ENCODE peak calls at places on chromosome 5, in eight cellular contexts. O is AG10803, E is colonic mucosa, A is right atrium auricular region, H is left ventricle myocardium inferior, M is GM06990, Z is sigmoid colon, V is tibial artery. I is an unnamed sample.

GRCh38 chr5:172007153-172007794 is 836 bp upstream of the FBXW11 start:
- DNase-seq in Z (no peak), H (no peak), O (no peak), V (no peak), M (no peak), E (peak), A (no peak), I (no peak)

GRCh38 chr5:158117467-158118165 is 258.7 kb upstream of the CLINT1 start:
- DNase-seq in H (no peak), Z (no peak), A (no peak), M (no peak), V (no peak), O (peak), E (no peak), I (no peak)

GRCh38 chr5:43425965-43426364 is 13.8 kb upstream of the CCL28 start:
- DNase-seq in A (no peak), O (peak), Z (no peak), V (peak), M (no peak), E (no peak), H (no peak), I (no peak)

GRCh38 chr5:14216902-14217301 is 73.8 kb downstream of the TRIO start:
- DNase-seq in Z (no peak), V (no peak), M (no peak), E (no peak), H (no peak), A (no peak), O (no peak), I (no peak)

GRCh38 chr5:171162602-171163001 is 146.4 kb upstream of the TLX3 start:
- DNase-seq in H (no peak), M (no peak), V (no peak), A (no peak), Z (no peak), O (no peak), E (no peak), I (no peak)

GRCh38 chr5:23013395-23013994 is 160.4 kb upstream of the CDH12 start:
- DNase-seq in H (no peak), Z (no peak), V (no peak), M (no peak), A (no peak), O (no peak), E (no peak), I (no peak)

GRCh38 chr5:30894811-30895210 is 298.7 kb upstream of the CDH6 start:
- DNase-seq in E (no peak), H (no peak), O (no peak), Z (no peak), M (no peak), A (no peak), V (no peak), I (no peak)

GRCh38 chr5:83562207-83562606 is 90.7 kb downstream of the VCAN start:
- DNase-seq in E (no peak), V (no peak), M (no peak), Z (no peak), O (no peak), A (no peak), H (no peak), I (no peak)

GRCh38 chr5:66157046-66157445 is 12.9 kb downstream of the SREK1 start:
- DNase-seq in A (no peak), E (no peak), M (no peak), O (no peak), V (no peak), Z (no peak), H (no peak), I (no peak)

GRCh38 chr5:76180817-76181805 is 97.9 kb downstream of the SV2C start:
- DNase-seq in M (peak), A (no peak), H (no peak), Z (no peak), O (no peak), V (no peak), E (peak), I (no peak)

GRCh38 chr5:19179561-19179960 is 808.4 kb downstream of the CDH18 start:
- DNase-seq in V (no peak), A (no peak), Z (no peak), H (no peak), E (no peak), O (no peak), M (no peak), I (no peak)

GRCh38 chr5:58711965-58712364 is 129.1 kb downstream of the RAB3C start:
- DNase-seq in A (no peak), E (no peak), O (no peak), H (no peak), Z (no peak), M (no peak), V (no peak), I (no peak)

GRCh38 chr5:102651466-102651865 is 103.6 kb upstream of the PAM start:
- DNase-seq in M (no peak), H (no peak), E (no peak), A (no peak), Z (no peak), O (no peak), V (no peak), I (no peak)

GRCh38 chr5:79511945-79512493 is 1.9 kb downstream of the HOMER1 start:
- DNase-seq in O (no peak), V (no peak), A (no peak), E (no peak), M (no peak), H (no peak), Z (no peak), I (no peak)

GRCh38 chr5:61965074-61965473 is 340.9 kb upstream of the KIF2A start:
- DNase-seq in A (no peak), H (no peak), M (no peak), Z (no peak), E (no peak), O (peak), V (no peak), I (no peak)

GRCh38 chr5:54646285-54647101 is 128.9 kb downstream of the SNX18 start:
- DNase-seq in M (peak), E (peak), H (peak), Z (peak), V (peak), A (peak), O (peak), I (peak)

GRCh38 chr5:16897284-16897704 is 38.8 kb downstream of the MYO10 start:
- DNase-seq in E (no peak), O (peak), A (no peak), Z (no peak), H (no peak), V (no peak), M (no peak), I (no peak)

GRCh38 chr5:76325326-76325725 is 77.8 kb upstream of the IQGAP2 start:
- DNase-seq in Z (no peak), A (no peak), M (no peak), V (no peak), O (no peak), E (no peak), H (no peak), I (no peak)

GRCh38 chr5:181114284-181114843 is 16.6 kb downstream of the OR2V1 start:
- DNase-seq in H (no peak), O (no peak), Z (no peak), M (no peak), E (no peak), A (no peak), V (peak), I (no peak)

GRCh38 chr5:168712280-168712924 is 133.2 kb upstream of the PANK3 start:
- DNase-seq in A (peak), V (no peak), M (no peak), Z (no peak), O (peak), E (no peak), H (no peak), I (no peak)

GRCh38 chr5:146338774-146339714 is at the start of gene POU4F3:
- DNase-seq in O (no peak), Z (no peak), V (no peak), A (no peak), M (no peak), E (no peak), H (no peak), I (no peak)

GRCh38 chr5:146342519-146342881 is 3.9 kb downstream of the POU4F3 start:
- DNase-seq in H (no peak), Z (no peak), E (no peak), A (no peak), M (no peak), O (no peak), V (no peak), I (no peak)

GRCh38 chr5:146339715-146340259 is 1.1 kb downstream of the POU4F3 start:
- DNase-seq in H (no peak), M (no peak), E (no peak), Z (no peak), V (no peak), A (no peak), O (no peak), I (no peak)

GRCh38 chr5:146341854-146342253 is 3.2 kb downstream of the POU4F3 start:
- DNase-seq in E (no peak), O (no peak), H (no peak), V (no peak), A (no peak), Z (no peak), M (no peak), I (no peak)

DNA sequence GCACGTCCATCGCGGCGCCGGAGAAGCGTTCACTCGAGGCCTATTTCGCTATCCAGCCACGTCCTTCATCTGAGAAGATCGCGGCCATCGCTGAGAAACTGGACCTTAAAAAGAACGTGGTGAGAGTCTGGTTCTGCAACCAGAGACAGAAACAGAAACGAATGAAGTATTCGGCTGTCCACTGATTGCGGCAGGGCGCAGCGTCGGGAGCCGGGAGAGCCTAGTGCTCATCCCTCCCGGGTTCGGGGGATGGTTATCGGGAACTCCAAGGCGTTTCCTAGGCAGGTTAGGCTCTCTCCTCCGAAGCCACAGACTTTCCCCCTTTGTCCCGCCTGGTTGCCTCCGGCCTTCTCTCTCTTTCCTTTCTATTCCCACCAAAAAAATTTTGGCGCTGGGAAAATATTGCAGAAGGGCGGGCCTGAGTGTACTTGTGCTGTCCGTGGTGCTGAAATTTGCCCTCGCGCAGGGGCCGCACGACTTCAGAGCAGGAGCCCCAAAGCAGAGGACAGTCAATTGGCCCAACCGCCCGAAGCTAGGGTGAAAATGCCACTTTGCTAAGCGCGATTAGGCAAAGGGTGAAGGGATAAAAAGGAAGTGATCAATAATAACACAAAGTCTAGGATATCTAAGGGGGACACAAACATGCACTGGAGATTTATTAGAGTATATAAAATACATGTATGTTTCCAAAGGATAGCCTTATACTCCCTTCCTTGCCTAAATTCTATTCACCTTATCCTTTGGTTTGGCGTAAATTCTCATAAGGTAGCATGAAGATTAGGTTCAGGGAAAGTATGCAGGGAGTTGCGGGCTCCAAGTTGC is 1.8 kb downstream of the POU4F3 start:
- DNase-seq in M (no peak), O (peak), H (peak), V (no peak), Z (no peak), E (peak), A (no peak), I (peak)
- H3K4me3 ChIP-seq in M (no peak), O (peak), H (peak), V (peak), Z (no peak), E (no peak), A (no peak), I (peak)

GRCh38 chr5:153629027-153629426 is 138.6 kb downstream of the GRIA1 start:
- DNase-seq in Z (no peak), H (peak), V (peak), E (peak), A (no peak), M (no peak), O (peak), I (no peak)
- TF ChIP-seq CTCF in Z (no peak), H (peak), V (peak), E (no peak), A (no peak), M (no peak), O (peak), I (no peak)

GRCh38 chr5:98921947-98922508 is 6.8 kb downstream of the CHD1 start:
- DNase-seq in O (no peak), H (no peak), Z (no peak), M (no peak), A (no peak), V (no peak), E (no peak), I (no peak)
- H3K4me3 ChIP-seq in O (no peak), H (no peak), Z (no peak), M (no peak), A (no peak), V (no peak), E (no peak), I (no peak)

GRCh38 chr5:6758201-6758600 is 45.0 kb downstream of the TENT4A start:
- DNase-seq in V (no peak), Z (peak), M (no peak), O (no peak), H (no peak), A (no peak), E (no peak), I (no peak)

GRCh38 chr5:6758706-6759105 is 45.5 kb downstream of the TENT4A start:
- DNase-seq in E (no peak), O (no peak), A (no peak), H (no peak), Z (peak), V (no peak), M (no peak), I (no peak)

GRCh38 chr5:6760636-6761035 is 47.4 kb downstream of the TENT4A start:
- DNase-seq in E (no peak), M (no peak), A (no peak), V (no peak), Z (peak), O (no peak), H (no peak), I (peak)

GRCh38 chr5:6760003-6760402 is 46.8 kb downstream of the TENT4A start:
- DNase-seq in Z (peak), E (no peak), H (no peak), V (no peak), M (no peak), O (no peak), A (no peak), I (peak)

GRCh38 chr5:6759401-6759800 is 46.2 kb downstream of the TENT4A start:
- DNase-seq in A (no peak), H (no peak), O (no peak), E (no peak), V (no peak), Z (peak), M (no peak), I (no peak)
- TF ChIP-seq CTCF in A (no peak), H (no peak), O (no peak), E (no peak), V (no peak), Z (no peak), M (peak), I (no peak)

GRCh38 chr5:100901851-100902341 is 1.2 kb downstream of the ST8SIA4 start:
- DNase-seq in A (peak), E (peak), Z (peak), O (no peak), M (peak), V (peak), H (no peak), I (peak)

GRCh38 chr5:100903036-100903887 is at the start of gene ST8SIA4:
- DNase-seq in E (peak), O (no peak), V (peak), A (peak), Z (peak), M (peak), H (peak), I (peak)

GRCh38 chr5:100905259-100905914 is 2.3 kb upstream of the ST8SIA4 start:
- DNase-seq in O (no peak), A (no peak), E (no peak), H (no peak), M (peak), Z (no peak), V (no peak), I (no peak)

GRCh38 chr5:100902406-100903035 is 561 bp downstream of the ST8SIA4 start:
- DNase-seq in V (no peak), M (no peak), Z (no peak), H (no peak), O (no peak), E (peak), A (no peak), I (no peak)

DNA sequence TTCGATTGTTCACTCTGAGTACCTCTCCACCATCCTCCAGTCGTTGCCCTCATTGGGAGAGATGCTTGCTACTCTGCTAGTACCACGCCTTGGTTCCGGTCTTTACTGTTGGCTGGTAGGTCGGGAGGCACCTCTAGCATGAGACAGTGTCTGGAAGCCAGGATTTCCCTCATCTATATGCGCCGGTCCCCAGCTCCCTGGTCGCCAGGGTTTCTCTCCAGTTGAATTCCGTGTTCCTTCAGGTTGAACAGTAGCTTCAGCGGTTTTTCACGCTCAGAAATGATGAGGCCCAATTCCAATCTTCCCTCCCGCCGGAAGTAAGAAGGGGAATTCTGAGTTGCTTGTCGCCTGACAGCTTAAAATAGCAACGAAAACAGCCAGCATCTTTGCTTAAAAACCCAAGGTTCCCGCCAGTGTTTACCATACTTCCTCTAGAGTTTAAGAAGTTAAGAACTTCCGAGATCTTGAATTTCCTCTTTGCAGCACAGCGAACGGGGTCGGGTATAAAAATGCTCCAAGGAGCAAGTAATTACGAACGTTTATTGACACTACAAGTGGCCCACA is 1.3 kb upstream of the ST8SIA4 start:
- DNase-seq in Z (peak), E (peak), M (peak), O (no peak), V (peak), H (no peak), A (no peak), I (no peak)
- H3K4me3 ChIP-seq in Z (no peak), E (peak), M (peak), O (no peak), V (peak), H (peak), A (peak), I (peak)

GRCh38 chr5:163459465-163459887 is 426 bp downstream of the NUDCD2 start:
- DNase-seq in V (no peak), E (no peak), Z (no peak), M (no peak), O (no peak), A (no peak), H (no peak), I (no peak)

GRCh38 chr5:163463063-163463435 is 2.6 kb downstream of the HMMR start:
- DNase-seq in E (no peak), V (no peak), A (no peak), O (peak), Z (no peak), M (no peak), H (no peak), I (no peak)

GRCh38 chr5:163458778-163459405 is 1.0 kb downstream of the NUDCD2 start:
- DNase-seq in H (no peak), M (no peak), A (no peak), V (no peak), E (no peak), Z (no peak), O (no peak), I (no peak)

GRCh38 chr5:163460562-163461176 is at the start of gene HMMR:
- DNase-seq in E (no peak), V (no peak), H (no peak), Z (no peak), M (no peak), O (no peak), A (no peak), I (no peak)

GRCh38 chr5:163459888-163460561 is at the start of gene NUDCD2:
- DNase-seq in A (peak), E (peak), V (peak), H (peak), Z (peak), M (peak), O (peak), I (peak)
- TF ChIP-seq CTCF in A (no peak), E (no peak), V (no peak), H (peak), Z (peak), M (peak), O (peak), I (peak)

GRCh38 chr5:73153513-73153912 is 19.5 kb upstream of the TMEM174 start:
- DNase-seq in E (no peak), M (no peak), V (no peak), Z (no peak), A (no peak), H (no peak), O (no peak), I (no peak)
- H3K4me3 ChIP-seq in E (no peak), M (no peak), V (no peak), Z (no peak), A (no peak), H (no peak), O (no peak), I (no peak)

I was measured in psoas muscle.